ENCODE peak calls at places on chromosome 12, in ten cellular contexts. K is K562, B is NB4, O is lower leg skin, F is sigmoid colon, D is transverse colon, P is prostate gland, V is adrenal gland, W is Peyer's patch, E is A549. N is an unnamed sample.

GRCh38 chr12:131735153-131735456 is 24.2 kb downstream of the SFSWAP start:
- DNase-seq in E (no peak), K (no peak), B (no peak), O (no peak), W (no peak), D (no peak), F (no peak), P (no peak), V (no peak), N (no peak)

GRCh38 chr12:30624009-30624408 is 71.7 kb downstream of the IPO8 start:
- DNase-seq in D (no peak), E (no peak), P (no peak), F (no peak), O (no peak), B (peak), V (no peak), K (no peak), W (no peak), N (no peak)

GRCh38 chr12:79547735-79548347 is 142.9 kb downstream of the PAWR start:
- DNase-seq in V (peak), O (peak), F (no peak), K (peak), W (peak), B (peak), D (peak), P (peak), E (peak), N (peak)

GRCh38 chr12:93318720-93319522 is 58.8 kb upstream of the NUDT4 start:
- DNase-seq in V (no peak), K (no peak), W (no peak), P (no peak), F (no peak), B (peak), D (no peak), E (no peak), O (no peak), N (peak)

GRCh38 chr12:15818418-15818817 is 29.2 kb upstream of the EPS8 start:
- DNase-seq in K (no peak), E (no peak), V (no peak), P (no peak), D (no peak), B (no peak), F (no peak), O (no peak), W (no peak), N (no peak)

GRCh38 chr12:112815589-112816321 is 24.2 kb downstream of the RPH3A start:
- DNase-seq in W (no peak), E (no peak), F (no peak), P (no peak), B (no peak), K (no peak), O (no peak), V (no peak), D (no peak), N (no peak)

GRCh38 chr12:54217774-54218221 is 29.0 kb upstream of the SMUG1 start:
- DNase-seq in P (no peak), O (no peak), B (no peak), K (no peak), E (no peak), V (no peak), W (peak), D (peak), F (no peak), N (peak)

GRCh38 chr12:128471491-128471890 is 204.5 kb downstream of the TMEM132C start:
- DNase-seq in O (no peak), B (no peak), K (no peak), P (no peak), W (no peak), V (no peak), F (no peak), D (no peak), E (no peak), N (no peak)

GRCh38 chr12:131637986-131638385 is 72.9 kb upstream of the SFSWAP start:
- DNase-seq in D (no peak), F (no peak), W (no peak), O (no peak), V (no peak), B (no peak), K (peak), E (no peak), P (no peak), N (peak)

GRCh38 chr12:107912421-107913004 is 138.0 kb downstream of the ASCL4 start:
- DNase-seq in P (peak), F (peak), V (peak), D (peak), E (peak), O (peak), W (peak), B (peak), K (peak), N (peak)

GRCh38 chr12:25071366-25071765 is 122.5 kb upstream of the BCAT1 start:
- DNase-seq in O (no peak), W (no peak), D (no peak), E (no peak), P (no peak), B (no peak), V (no peak), F (no peak), K (no peak), N (no peak)

GRCh38 chr12:70048521-70049245 is 194.6 kb upstream of the CNOT2 start:
- DNase-seq in F (no peak), P (no peak), W (no peak), B (no peak), K (no peak), O (no peak), E (no peak), D (peak), V (no peak), N (no peak)

GRCh38 chr12:105485926-105486325 is 155.4 kb downstream of the C12orf75 start:
- DNase-seq in D (no peak), K (no peak), O (no peak), F (no peak), V (no peak), E (no peak), P (no peak), W (no peak), B (no peak), N (no peak)

GRCh38 chr12:59031313-59031712 is 111.0 kb upstream of the LRIG3 start:
- DNase-seq in P (no peak), O (no peak), K (no peak), F (no peak), D (no peak), B (no peak), V (no peak), E (no peak), W (no peak), N (no peak)

GRCh38 chr12:79549531-79550271 is 141.1 kb downstream of the PAWR start:
- DNase-seq in O (no peak), P (no peak), V (no peak), K (no peak), B (no peak), D (no peak), F (no peak), E (peak), W (no peak), N (no peak)

GRCh38 chr12:8508912-8509841 is 4.1 kb upstream of the CLEC4D start:
- DNase-seq in K (no peak), E (no peak), B (peak), W (no peak), V (no peak), O (no peak), F (no peak), P (no peak), D (no peak), N (no peak)

GRCh38 chr12:117169548-117169947 is 20.7 kb downstream of the FBXO21 start:
- DNase-seq in B (no peak), D (no peak), V (peak), K (no peak), O (no peak), F (no peak), E (no peak), W (no peak), P (no peak), N (no peak)

GRCh38 chr12:51683763-51684357 is 92.8 kb downstream of the SCN8A start:
- DNase-seq in B (no peak), O (no peak), E (peak), V (peak), W (no peak), D (peak), P (peak), K (no peak), F (no peak), N (no peak)

GRCh38 chr12:123945441-123946151 is 27.0 kb downstream of the CCDC92 start:
- DNase-seq in D (no peak), W (peak), B (no peak), O (no peak), P (no peak), E (no peak), F (no peak), V (no peak), K (no peak), N (no peak)

GRCh38 chr12:12456637-12457036 is 99.8 kb downstream of the BORCS5 start:
- DNase-seq in B (peak), W (no peak), P (no peak), V (no peak), D (no peak), K (no peak), E (no peak), O (no peak), F (no peak), N (no peak)

GRCh38 chr12:101839324-101840283 is 8.8 kb upstream of the GNPTAB start:
- DNase-seq in O (peak), E (peak), B (peak), P (peak), W (peak), K (peak), F (peak), D (peak), V (peak), N (peak)

GRCh38 chr12:23729354-23729753 is 220.1 kb downstream of the SOX5 start:
- DNase-seq in V (no peak), W (no peak), K (no peak), B (no peak), F (no peak), O (no peak), D (no peak), P (no peak), E (no peak), N (no peak)

GRCh38 chr12:6346235-6346832 is 4.5 kb upstream of the TNFRSF1A start:
- DNase-seq in P (no peak), V (peak), W (no peak), F (no peak), K (no peak), B (no peak), D (no peak), O (no peak), E (no peak), N (no peak)

GRCh38 chr12:25364529-25365339 is 114.0 kb upstream of the KRAS start:
- DNase-seq in E (no peak), V (no peak), P (no peak), F (no peak), D (no peak), W (no peak), B (no peak), K (no peak), O (no peak), N (no peak)

GRCh38 chr12:42407306-42407705 is 81.3 kb downstream of the PPHLN1 start:
- DNase-seq in K (no peak), V (no peak), P (no peak), O (no peak), D (no peak), B (no peak), W (no peak), E (peak), F (no peak), N (peak)

GRCh38 chr12:49295087-49296001 is at the start of gene PRPH:
- DNase-seq in E (no peak), V (no peak), W (peak), O (no peak), D (no peak), K (no peak), F (peak), P (no peak), B (peak), N (no peak)

GRCh38 chr12:41795910-41796309 is 348.8 kb downstream of the GXYLT1 start:
- DNase-seq in K (no peak), F (no peak), B (no peak), O (no peak), P (no peak), E (peak), W (no peak), V (no peak), D (no peak), N (no peak)

GRCh38 chr12:44654641-44655625 is 221.2 kb downstream of the NELL2 start:
- DNase-seq in B (no peak), D (no peak), P (no peak), V (no peak), E (no peak), W (no peak), K (no peak), O (no peak), F (no peak), N (no peak)

GRCh38 chr12:85029456-85029855 is 6.6 kb downstream of the TSPAN19 start:
- DNase-seq in P (no peak), B (peak), K (no peak), D (no peak), V (no peak), O (no peak), F (no peak), W (no peak), E (peak), N (peak)

GRCh38 chr12:46188170-46188569 is 80.7 kb downstream of the SLC38A1 start:
- DNase-seq in D (no peak), O (no peak), E (no peak), W (no peak), F (no peak), K (no peak), B (no peak), V (no peak), P (no peak), N (no peak)

GRCh38 chr12:51442324-51442723 is 17.7 kb downstream of the SLC4A8 start:
- DNase-seq in K (no peak), F (no peak), O (no peak), D (no peak), V (no peak), P (no peak), E (no peak), B (no peak), W (no peak), N (no peak)

GRCh38 chr12:19739195-19739776 is 300.0 kb downstream of the AEBP2 start:
- DNase-seq in V (peak), E (peak), P (peak), F (no peak), D (peak), B (peak), K (peak), W (peak), O (peak), N (peak)

GRCh38 chr12:13196302-13196921 is at the start of gene EMP1:
- DNase-seq in K (no peak), D (peak), P (peak), F (peak), B (peak), E (peak), O (peak), V (peak), W (peak), N (peak)

GRCh38 chr12:91985002-91985767 is 160.5 kb downstream of the BTG1 start:
- DNase-seq in V (no peak), P (no peak), O (no peak), D (no peak), W (no peak), K (no peak), B (peak), F (no peak), E (no peak), N (peak)

GRCh38 chr12:10331642-10332239 is 24.1 kb downstream of the KLRD1 start:
- DNase-seq in F (no peak), E (peak), B (peak), D (no peak), O (no peak), K (peak), P (peak), V (peak), W (no peak), N (peak)

GRCh38 chr12:132302466-132303358 is 26.7 kb downstream of the GALNT9 start:
- DNase-seq in K (no peak), B (no peak), F (peak), P (no peak), O (no peak), W (no peak), E (no peak), D (no peak), V (no peak), N (peak)

DNA sequence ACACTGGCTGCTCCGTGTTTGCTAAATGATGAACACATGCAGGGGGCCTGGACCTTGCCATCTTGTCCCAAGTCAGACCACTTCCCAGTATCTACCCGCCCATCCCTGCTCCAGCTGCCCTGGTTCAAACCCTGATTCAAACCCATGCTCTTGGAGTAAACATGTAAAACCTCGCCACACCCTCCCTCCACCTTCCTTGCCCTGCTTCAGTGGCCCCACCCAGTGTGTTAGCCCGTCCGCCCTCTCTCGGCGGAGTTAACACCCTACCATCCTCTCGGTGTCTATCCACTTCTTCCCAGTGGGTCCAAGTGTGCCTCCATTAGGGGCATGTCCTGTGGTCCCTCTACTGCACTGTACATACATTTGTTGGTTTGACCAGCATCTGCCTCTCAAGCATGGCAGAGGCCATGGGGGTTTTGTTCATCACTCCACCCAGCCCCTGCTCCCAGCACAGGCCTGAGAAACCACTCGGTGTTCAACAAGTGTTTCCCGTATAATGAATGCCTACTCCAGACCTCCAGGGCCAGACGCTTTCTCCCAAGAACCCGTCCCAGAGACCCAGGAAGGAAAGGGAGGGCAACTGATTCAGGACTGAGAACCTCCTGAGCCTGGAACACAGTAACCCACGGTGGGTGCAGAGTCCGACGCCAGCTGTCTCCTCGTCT is 37.1 kb downstream of the P2RX4 start:
- DNase-seq in P (no peak), F (no peak), K (no peak), O (no peak), E (no peak), V (no peak), W (no peak), B (no peak), D (peak), N (no peak)
- TF ChIP-seq POLR2A in P (no peak), F (no peak), K (no peak), O (no peak), E (no peak), V (no peak), W (no peak), B (no peak), D (no peak), N (no peak)

DNA sequence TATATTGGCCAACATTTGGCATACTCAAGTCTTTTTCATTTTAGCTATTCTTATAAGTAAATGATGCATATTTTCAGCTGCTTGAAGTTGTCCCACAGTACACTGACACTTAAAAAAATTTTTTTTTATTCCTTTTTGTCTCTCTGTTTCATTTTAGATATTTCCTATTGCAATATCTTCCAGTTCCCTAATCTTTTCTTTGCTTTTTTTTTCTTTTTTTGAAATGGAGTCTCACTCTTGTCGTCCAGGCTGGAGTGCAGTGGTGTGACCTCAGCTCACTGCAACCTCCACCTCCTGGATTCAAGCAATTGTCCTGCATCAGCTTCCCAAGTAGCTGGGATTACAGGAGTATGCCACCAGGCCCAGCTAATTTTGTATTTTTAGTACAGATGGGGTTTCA is 217.4 kb upstream of the KRR1 start:
- DNase-seq in V (no peak), W (no peak), P (no peak), B (no peak), E (no peak), F (no peak), K (no peak), O (no peak), D (no peak), N (no peak)
- TF ChIP-seq POLR2A in V (no peak), W (no peak), P (no peak), B (no peak), E (no peak), F (no peak), K (no peak), O (no peak), D (no peak), N (no peak)

GRCh38 chr12:95790025-95790911 is at the start of gene NTN4:
- DNase-seq in F (peak), W (peak), D (peak), O (peak), K (no peak), B (peak), P (peak), E (peak), V (peak), N (no peak)
- TF ChIP-seq POLR2A in F (no peak), W (no peak), D (peak), O (no peak), K (no peak), B (no peak), P (peak), E (peak), V (peak), N (no peak)

DNA sequence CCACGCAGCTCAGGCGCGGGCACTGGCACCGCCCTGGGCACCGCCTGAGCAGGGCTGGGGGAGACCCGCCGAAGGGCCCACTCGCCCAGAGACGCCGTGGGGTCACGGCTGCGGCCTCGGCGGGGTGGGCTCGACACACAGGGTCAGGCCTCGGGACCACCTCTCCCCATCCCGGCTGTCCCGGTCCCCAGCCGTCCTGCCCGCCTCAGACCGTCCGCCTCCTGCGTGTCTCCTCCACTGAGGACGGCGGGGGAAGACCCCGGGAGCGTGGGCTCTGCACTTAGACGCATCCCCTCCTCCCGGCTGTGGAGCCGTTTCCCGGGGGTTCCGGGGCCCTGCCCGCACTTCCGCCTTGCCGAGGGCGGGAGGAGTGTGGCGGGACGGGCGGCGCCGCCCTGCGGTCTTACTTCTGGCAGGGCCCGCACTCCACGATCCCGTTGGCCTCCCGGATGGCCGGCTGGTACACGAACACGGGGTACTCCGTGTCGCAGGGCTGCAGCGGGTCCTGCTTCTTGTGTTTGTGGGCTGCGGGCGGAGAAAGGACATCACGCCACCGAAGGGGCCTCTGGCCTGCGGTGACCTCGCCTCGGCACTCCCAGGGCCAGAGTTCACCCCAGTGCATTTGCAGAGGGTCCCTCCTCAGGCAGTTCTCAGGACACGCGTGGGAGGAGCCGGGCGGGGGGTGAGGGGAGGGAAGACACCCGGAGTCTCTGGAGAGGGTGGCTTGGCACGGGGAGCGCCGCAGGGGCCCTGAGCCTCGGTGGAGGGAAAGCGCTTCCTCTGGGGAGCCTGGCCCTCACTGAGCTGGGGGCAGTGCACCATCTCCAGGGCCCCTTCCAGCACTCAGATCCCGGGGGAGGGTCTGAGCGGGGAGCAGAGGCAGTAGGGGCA is 23.1 kb upstream of the LRTM2 start:
- DNase-seq in D (peak), F (peak), W (peak), P (no peak), E (no peak), V (no peak), K (no peak), O (no peak), B (peak), N (peak)
- TF ChIP-seq POLR2A in D (peak), F (no peak), W (peak), P (peak), E (no peak), V (peak), K (no peak), O (no peak), B (peak), N (peak)

N was measured in erythroblast.